ENCODE peak calls at places on chromosome 21, in seven cellular contexts. B is aorta; H is neuronal stem cell; R is EH; C is stimulated activated CD8-positive, alpha-beta memory T cell treated with anti-CD3 and anti-CD28 coated beads, Interleukin-7, amount 100 ng/mL, for 24 hours; O is NCI-H748 treated with DMSO at 0.1 percent for 48 hours; E is T-helper 2 cell. I is an unnamed sample.

GRCh38 chr21:26842300-26842699 is 2.9 kb downstream of the ADAMTS1 start:
- DNase-seq in B (no peak), H (no peak), R (peak; percentile 52), C (no peak), O (no peak), E (no peak), I (no peak)

GRCh38 chr21:41142051-41142795 is 25.7 kb upstream of the BACE2 start:
- DNase-seq in B (peak; percentile 65), H (no peak), R (peak; percentile 59), C (no peak), O (no peak), E (no peak), I (no peak)

GRCh38 chr21:41321908-41322495 is 5.4 kb downstream of the FAM3B start:
- DNase-seq in B (no peak), H (no peak), R (no peak), C (no peak), O (no peak), E (no peak), I (no peak)

GRCh38 chr21:45327458-45328197 is 39.9 kb upstream of the POFUT2 start:
- DNase-seq in B (no peak), H (no peak), R (no peak), C (no peak), O (no peak), E (no peak), I (no peak)

GRCh38 chr21:37562920-37563640 is 196.5 kb downstream of the DYRK1A start:
- DNase-seq in B (peak; percentile 64), H (no peak), R (no peak), C (no peak), O (no peak), E (no peak), I (no peak)

GRCh38 chr21:26835027-26835713 is 10.0 kb downstream of the ADAMTS1 start:
- DNase-seq in B (no peak), H (no peak), R (peak; percentile 90), C (no peak), O (no peak), E (no peak), I (no peak)

GRCh38 chr21:24545807-24546361 is 1061.4 kb downstream of the MRPL39 start:
- DNase-seq in B (no peak), H (no peak), R (no peak), C (no peak), O (no peak), E (no peak), I (no peak)

GRCh38 chr21:16116798-16117197 is 387.0 kb downstream of the USP25 start:
- DNase-seq in B (no peak), H (no peak), R (peak; percentile 81), C (no peak), O (no peak), E (no peak), I (no peak)

GRCh38 chr21:42646076-42646825 is 7.2 kb upstream of the PDE9A start:
- DNase-seq in B (peak; percentile 36), H (no peak), R (no peak), C (no peak), O (no peak), E (no peak), I (no peak)

GRCh38 chr21:41361786-41362604 is at the start of gene MX2:
- DNase-seq in B (peak; percentile 76), H (no peak), R (peak; percentile 89), C (peak; percentile 46), O (no peak), E (peak; percentile 90), I (peak; percentile 66)

GRCh38 chr21:29029524-29029923 is 5.1 kb downstream of the USP16 start:
- DNase-seq in B (no peak), H (no peak), R (no peak), C (no peak), O (no peak), E (no peak), I (no peak)

GRCh38 chr21:39451332-39452206 is at the start of gene SH3BGR:
- DNase-seq in B (peak; percentile 78), H (no peak), R (no peak), C (no peak), O (no peak), E (no peak), I (no peak)

GRCh38 chr21:34129039-34129891 is 55.9 kb downstream of the MRPS6 start:
- DNase-seq in B (peak; percentile 67), H (peak; percentile 42), R (peak; percentile 92), C (peak; percentile 27), O (no peak), E (peak; percentile 20), I (no peak)

GRCh38 chr21:20720623-20721022 is 277.6 kb upstream of the NCAM2 start:
- DNase-seq in B (no peak), H (no peak), R (no peak), C (no peak), O (no peak), E (no peak), I (no peak)

GRCh38 chr21:23356905-23357304 is 2250.4 kb downstream of the MRPL39 start:
- DNase-seq in B (no peak), H (no peak), R (no peak), C (no peak), O (no peak), E (no peak), I (no peak)

GRCh38 chr21:38839683-38840286 is 34.1 kb downstream of the ETS2 start:
- DNase-seq in B (no peak), H (no peak), R (peak; percentile 92), C (no peak), O (no peak), E (no peak), I (no peak)

GRCh38 chr21:44370027-44370735 is 16.8 kb downstream of the TRPM2 start:
- DNase-seq in B (peak; percentile 55), H (peak; percentile 37), R (peak; percentile 34), C (no peak), O (peak; percentile 16), E (no peak), I (no peak)

GRCh38 chr21:38879912-38880577 is 74.3 kb downstream of the ETS2 start:
- DNase-seq in B (no peak), H (no peak), R (no peak), C (no peak), O (no peak), E (no peak), I (no peak)

GRCh38 chr21:44304846-44305245 is 5.0 kb downstream of the PFKL start:
- DNase-seq in B (no peak), H (peak; percentile 42), R (peak; percentile 54), C (no peak), O (no peak), E (peak; percentile 18), I (no peak)